ENCODE peak calls at places on chromosomes 3 and 15, in five cellular contexts. S, I, Z, T and R are unnamed samples.
A peak's percentile ranks its signal among the peaks of the same experiment; 100 is the strongest.

GRCh38 chr3:121574449-121574848 is 6.7 kb downstream of the ARGFX start:
- DNase-seq in T (peak; percentile 42), I (no peak), Z (no peak), S (no peak), R (no peak)

GRCh38 chr3:129315386-129315991 is 36.8 kb downstream of the HMCES start:
- DNase-seq in T (peak; percentile 35), I (peak; percentile 62), S (peak; percentile 23), Z (peak; percentile 26), R (peak; percentile 47)

GRCh38 chr3:179991104-179991503 is 45.6 kb downstream of the PEX5L start:
- DNase-seq in I (no peak), T (peak; percentile 16), S (no peak), Z (no peak), R (no peak)

GRCh38 chr3:134903840-134904239 is 108.8 kb downstream of the EPHB1 start:
- DNase-seq in I (no peak), Z (no peak), T (no peak), S (no peak), R (no peak)

GRCh38 chr3:114496021-114496434 is 202.2 kb downstream of the TIGIT start:
- DNase-seq in S (no peak), T (peak; percentile 58), Z (no peak), I (peak; percentile 73), R (no peak)

GRCh38 chr3:148718982-148719862 is 21.5 kb downstream of the AGTR1 start:
- DNase-seq in Z (no peak), S (no peak), I (no peak), T (no peak), R (no peak)

GRCh38 chr3:155101398-155101797 is 21.3 kb downstream of the MME start:
- DNase-seq in T (no peak), Z (no peak), I (peak; percentile 36), S (no peak), R (no peak)

GRCh38 chr3:138569090-138569489 is 25.0 kb downstream of the CEP70 start:
- DNase-seq in Z (no peak), I (no peak), T (no peak), S (no peak), R (no peak)

GRCh38 chr15:34436956-34437442 is 609 bp downstream of the GOLGA8A start:
- DNase-seq in T (peak; percentile 26), I (peak; percentile 67), Z (no peak), S (peak; percentile 40), R (no peak)

GRCh38 chr15:63392355-63393009 is 10.8 kb upstream of the CA12 start:
- DNase-seq in I (no peak), T (no peak), Z (no peak), S (no peak), R (no peak)

GRCh38 chr3:42660898-42661297 is 7.4 kb downstream of the ZBTB47 start:
- DNase-seq in I (peak; percentile 62), Z (no peak), S (no peak), T (no peak), R (no peak)

GRCh38 chr3:112685435-112685834 is 44.5 kb upstream of the CCDC80 start:
- DNase-seq in Z (no peak), S (no peak), T (no peak), I (no peak), R (no peak)

GRCh38 chr3:180306691-180307090 is 270.0 kb upstream of the PEX5L start:
- DNase-seq in I (no peak), S (no peak), T (peak; percentile 89), Z (no peak), R (no peak)

GRCh38 chr15:44029003-44029402 is 166.1 kb downstream of the FRMD5 start:
- DNase-seq in Z (no peak), I (no peak), S (no peak), T (no peak), R (no peak)

GRCh38 chr3:81375921-81376320 is 385.5 kb downstream of the GBE1 start:
- DNase-seq in T (no peak), I (no peak), Z (no peak), S (no peak), R (no peak)

GRCh38 chr3:5190147-5190791 is 2.8 kb downstream of the EDEM1 start:
- DNase-seq in S (no peak), I (no peak), T (no peak), Z (no peak), R (no peak)

GRCh38 chr3:123068227-123069020 is 1.6 kb downstream of the PDIA5 start:
- DNase-seq in S (no peak), Z (no peak), T (no peak), I (no peak), R (no peak)

GRCh38 chr3:66095295-66096001 is 56.7 kb upstream of the MAGI1 start:
- DNase-seq in I (no peak), Z (no peak), S (no peak), T (no peak), R (no peak)

GRCh38 chr3:141477224-141477623 is 9.6 kb upstream of the RASA2 start:
- DNase-seq in T (peak; percentile 98), I (no peak), S (no peak), Z (no peak), R (peak; percentile 33)

GRCh38 chr3:39960515-39961403 is 151.3 kb downstream of the MYRIP start:
- DNase-seq in T (no peak), Z (no peak), S (no peak), I (no peak), R (no peak)

GRCh38 chr3:113649169-113649833 is 47.1 kb downstream of the USF3 start:
- DNase-seq in Z (no peak), S (no peak), I (no peak), T (no peak), R (no peak)

GRCh38 chr3:55746808-55747413 is 259.8 kb upstream of the WNT5A start:
- DNase-seq in S (no peak), T (no peak), I (no peak), Z (no peak), R (no peak)

GRCh38 chr3:127734181-127734720 is 61.5 kb downstream of the ABTB1 start:
- DNase-seq in T (no peak), Z (no peak), I (no peak), S (no peak), R (no peak)

GRCh38 chr3:49648354-49649057 is 25.6 kb upstream of the APEH start:
- DNase-seq in S (no peak), T (no peak), Z (no peak), I (no peak), R (no peak)

GRCh38 chr3:136772709-136773108 is 20.5 kb upstream of the STAG1 start:
- DNase-seq in S (no peak), T (peak; percentile 29), Z (no peak), I (no peak), R (no peak)

GRCh38 chr3:110234831-110235230 is 836.8 kb upstream of the NECTIN3 start:
- DNase-seq in S (no peak), Z (no peak), T (no peak), I (no peak), R (no peak)

GRCh38 chr15:35290301-35290721 is 205.2 kb upstream of the NANOGP8 start:
- DNase-seq in S (no peak), Z (no peak), T (peak; percentile 23), I (no peak), R (no peak)

GRCh38 chr15:63601026-63601726 is 4.0 kb downstream of the FBXL22 start:
- DNase-seq in Z (no peak), I (peak; percentile 61), T (no peak), S (peak; percentile 30), R (no peak)

GRCh38 chr3:9497821-9498565 is 55.6 kb downstream of the LHFPL4 start:
- DNase-seq in S (no peak), I (no peak), T (peak; percentile 85), Z (no peak), R (no peak)

GRCh38 chr15:93349146-93349545 is 260.1 kb upstream of the RGMA start:
- DNase-seq in I (no peak), Z (no peak), T (no peak), S (no peak), R (no peak)

GRCh38 chr15:40249477-40250303 is 10.8 kb downstream of the PAK6 start:
- DNase-seq in I (peak; percentile 44), Z (no peak), T (peak; percentile 63), S (no peak), R (peak; percentile 66)

GRCh38 chr3:160226026-160226739 is 961 bp downstream of the C3orf80 start:
- DNase-seq in I (peak; percentile 31), S (no peak), T (no peak), Z (no peak), R (no peak)

GRCh38 chr15:42955518-42955917 is 34.9 kb upstream of the TTBK2 start:
- DNase-seq in T (peak; percentile 95), S (no peak), Z (no peak), I (no peak), R (no peak)

GRCh38 chr3:37862219-37862711 is 585 bp downstream of the CTDSPL start:
- DNase-seq in I (peak; percentile 77), Z (no peak), T (no peak), S (no peak), R (no peak)

GRCh38 chr15:99450896-99451358 is 114.9 kb upstream of the MEF2A start:
- DNase-seq in T (peak; percentile 90), S (no peak), Z (peak; percentile 67), I (peak; percentile 80), R (peak; percentile 67)

GRCh38 chr15:63048986-63049665 is 6.6 kb downstream of the TPM1 start:
- DNase-seq in Z (no peak), T (peak; percentile 64), S (no peak), I (peak; percentile 75), R (peak; percentile 51)

GRCh38 chr15:60605879-60606304 is 127.0 kb upstream of the ICE2 start:
- DNase-seq in T (no peak), Z (no peak), I (no peak), S (no peak), R (no peak)

GRCh38 chr15:33988384-33988783 is 20.1 kb downstream of the CHRM5 start:
- DNase-seq in S (no peak), I (no peak), Z (no peak), T (no peak), R (no peak)

GRCh38 chr3:7307410-7307809 is 446.5 kb downstream of the GRM7 start:
- DNase-seq in I (no peak), S (no peak), T (peak; percentile 20), Z (no peak), R (no peak)

GRCh38 chr15:100783296-100783695 is 96.3 kb upstream of the ALDH1A3 start:
- DNase-seq in Z (no peak), S (no peak), T (no peak), I (no peak), R (no peak)